ENCODE peak calls at places on chromosomes 7 and 10, in six cellular contexts. B is body of pancreas, L is brain microvascular endothelial cell, O is ovary, E is neuronal stem cell, R is fibroblast of lung. K is an unnamed sample.

GRCh38 chr7:151341357-151342101 is at the start of gene NUB1:
- DNase-seq in E (peak; percentile 91), O (peak; percentile 91), L (peak; percentile 75), R (peak; percentile 82), B (peak; percentile 95), K (peak; percentile 97)

GRCh38 chr7:94405506-94405905 is 10.8 kb downstream of the COL1A2 start:
- DNase-seq in R (peak; percentile 1), L (no peak), E (no peak), B (no peak), O (no peak), K (no peak)

GRCh38 chr7:46391215-46391614 is 470.1 kb upstream of the IGFBP3 start:
- DNase-seq in O (no peak), E (no peak), L (no peak), R (peak; percentile 9), B (no peak), K (no peak)

GRCh38 chr7:112990619-112991018 is 96.0 kb downstream of the GPR85 start:
- DNase-seq in E (no peak), O (no peak), R (peak; percentile 33), L (peak; percentile 39), B (no peak), K (no peak)

GRCh38 chr7:44912775-44913347 is 27.5 kb upstream of the PURB start:
- DNase-seq in L (no peak), E (no peak), R (no peak), B (peak; percentile 83), O (no peak), K (no peak)

GRCh38 chr10:80253266-80253962 is 36.0 kb downstream of the MAT1A start:
- DNase-seq in B (no peak), O (no peak), E (no peak), L (no peak), R (no peak), K (no peak)

GRCh38 chr10:52979295-52980025 is 206.9 kb upstream of the MBL2 start:
- DNase-seq in L (no peak), B (no peak), O (no peak), R (no peak), E (no peak), K (no peak)

GRCh38 chr7:371779-372545 is 82.0 kb downstream of the FOXL3 start:
- DNase-seq in B (peak; percentile 51), L (no peak), O (no peak), E (no peak), R (no peak), K (no peak)

GRCh38 chr10:121112618-121113384 is 261.6 kb downstream of the WDR11 start:
- DNase-seq in L (no peak), O (no peak), B (no peak), E (no peak), R (no peak), K (no peak)

GRCh38 chr10:48449501-48450232 is 143.2 kb downstream of the MAPK8 start:
- DNase-seq in O (no peak), B (no peak), L (no peak), R (no peak), E (no peak), K (peak; percentile 85)

DNA sequence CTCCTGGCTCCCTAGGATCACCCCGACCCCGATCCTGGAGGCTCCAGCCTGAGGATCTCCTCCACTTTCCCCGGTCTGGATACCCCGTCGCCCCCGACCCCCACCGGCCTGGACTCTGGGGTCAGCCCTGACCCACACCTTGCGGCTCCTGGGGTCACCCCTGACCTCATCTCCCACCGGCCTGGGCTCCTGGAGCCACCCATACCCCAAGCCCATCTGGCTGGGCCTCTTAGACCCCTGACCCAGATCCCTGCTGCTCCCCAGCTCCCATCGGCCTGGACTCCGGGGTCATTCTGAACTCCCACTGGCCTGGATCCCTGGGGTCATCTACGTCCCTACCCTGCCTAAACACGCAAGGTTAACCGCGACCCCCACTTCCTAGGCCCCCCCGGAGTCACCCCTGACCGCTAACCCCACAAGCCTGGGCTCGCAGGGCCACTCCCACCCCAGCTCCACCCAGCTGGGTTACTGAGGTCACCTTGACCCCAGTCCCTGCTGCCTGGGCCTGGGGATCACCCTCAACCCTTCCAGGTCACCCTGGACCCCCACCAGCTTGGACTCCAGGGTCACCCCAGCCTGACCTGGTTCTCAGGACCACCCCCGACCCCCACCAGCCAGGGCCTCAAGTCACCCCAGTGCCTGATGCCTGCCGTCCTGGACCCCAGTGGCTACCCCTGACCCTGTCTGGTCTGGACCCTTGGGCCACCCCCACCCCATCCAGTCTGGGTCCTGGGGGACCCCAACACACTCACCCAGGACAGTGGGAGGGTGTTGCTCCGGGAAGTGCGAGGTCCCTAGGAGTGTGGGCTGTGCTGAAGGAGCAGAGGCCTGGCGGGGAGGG is 1.2 kb downstream of the FOXK1 start:
- DNase-seq in L (no peak), O (peak; percentile 34), R (peak; percentile 25), B (no peak), E (no peak), K (no peak)
- H3K4me3 ChIP-seq in L (peak overlapping the region; percentile 83), O (peak overlapping the region; percentile 81), R (peak overlapping the region; percentile 90), B (peak overlapping the region; percentile 74), E (peak overlapping the region; percentile 99), K (peak overlapping the region; percentile 91)

GRCh38 chr10:3936422-3937040 is 151.5 kb upstream of the KLF6 start:
- DNase-seq in B (no peak), O (no peak), E (no peak), L (no peak), R (no peak), K (peak; percentile 77)
- H3K4me3 ChIP-seq in B (no peak overlapping the region), O (no peak overlapping the region), E (no peak overlapping the region), L (no peak overlapping the region), R (no peak overlapping the region), K (peak overlapping the region; percentile 34)

GRCh38 chr7:98764946-98765345 is 104.9 kb downstream of the TMEM130 start:
- DNase-seq in R (no peak), B (no peak), O (no peak), E (no peak), L (no peak), K (no peak)

GRCh38 chr7:98762620-98763019 is 107.2 kb downstream of the TMEM130 start:
- DNase-seq in E (no peak), O (no peak), L (no peak), B (no peak), R (no peak), K (no peak)

GRCh38 chr7:98758157-98758556 is 111.7 kb downstream of the TMEM130 start:
- DNase-seq in R (no peak), O (no peak), B (no peak), E (no peak), L (no peak), K (no peak)

GRCh38 chr7:98761225-98761624 is 108.6 kb downstream of the TMEM130 start:
- DNase-seq in B (no peak), E (no peak), R (no peak), O (no peak), L (no peak), K (no peak)

DNA sequence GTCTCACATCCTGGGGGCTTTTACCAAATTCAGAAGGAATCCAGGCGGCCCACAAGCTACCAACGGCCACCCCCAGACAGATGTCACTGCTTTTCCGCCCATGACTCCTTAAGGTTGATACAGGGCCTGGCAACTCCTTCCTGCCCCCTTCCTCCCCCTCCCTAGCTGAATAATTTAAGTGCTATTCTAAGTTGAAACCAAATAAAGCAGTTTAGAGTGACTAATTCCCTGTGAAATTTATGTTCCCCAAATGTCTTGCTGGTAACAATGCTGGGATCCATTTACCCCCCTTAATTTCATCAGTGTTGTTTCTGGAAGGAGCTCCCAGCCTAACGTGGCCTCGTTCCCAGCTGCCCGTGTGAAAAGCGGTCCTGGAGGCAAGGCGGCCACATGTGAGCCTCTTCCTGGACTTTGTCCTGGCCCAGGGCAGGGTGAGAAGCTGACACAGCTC is 109.6 kb downstream of the TMEM130 start:
- DNase-seq in B (peak; percentile 9), O (no peak), R (no peak), E (no peak), L (no peak), K (no peak)
- H3K4me3 ChIP-seq in B (no peak overlapping the region), O (no peak overlapping the region), R (no peak overlapping the region), E (no peak overlapping the region), L (no peak overlapping the region), K (no peak overlapping the region)

GRCh38 chr7:140281960-140282359 is 105.2 kb upstream of the KDM7A start:
- DNase-seq in L (no peak), O (no peak), E (no peak), R (no peak), B (no peak), K (no peak)

GRCh38 chr7:140275069-140275961 is 98.5 kb upstream of the KDM7A start:
- DNase-seq in R (peak; percentile 8), O (no peak), E (no peak), B (no peak), L (no peak), K (no peak)

GRCh38 chr7:140273417-140273816 is 96.6 kb upstream of the KDM7A start:
- DNase-seq in R (no peak), B (no peak), E (no peak), O (no peak), L (no peak), K (no peak)

GRCh38 chr7:140281255-140281654 is 104.5 kb upstream of the KDM7A start:
- DNase-seq in E (no peak), L (no peak), B (no peak), O (no peak), R (no peak), K (no peak)

DNA sequence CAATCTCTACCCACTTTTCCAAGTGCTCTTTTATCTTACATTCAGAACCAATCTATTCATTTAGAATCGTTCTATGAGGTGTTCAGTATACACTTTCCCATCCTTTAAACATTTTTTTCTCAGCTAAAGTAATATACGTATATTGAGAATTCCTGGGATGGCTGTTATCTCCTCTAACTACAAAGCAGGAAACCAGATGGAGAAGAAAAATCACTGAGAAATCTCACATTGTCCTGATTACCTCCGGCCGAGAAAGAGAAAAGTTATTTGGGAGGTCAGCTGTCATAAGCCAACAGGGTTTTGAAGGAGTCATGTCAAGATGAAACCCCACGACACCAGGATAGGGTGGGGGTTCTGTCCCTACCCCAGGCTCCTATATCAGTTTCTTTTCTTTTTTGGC is 99.2 kb upstream of the KDM7A start:
- DNase-seq in R (no peak), B (no peak), O (no peak), E (no peak), L (no peak), K (no peak)
- H3K4me3 ChIP-seq in R (no peak overlapping the region), B (no peak overlapping the region), O (no peak overlapping the region), E (no peak overlapping the region), L (no peak overlapping the region), K (no peak overlapping the region)

GRCh38 chr7:140261522-140261921 is 84.7 kb upstream of the KDM7A start:
- DNase-seq in L (no peak), B (no peak), R (no peak), E (no peak), O (no peak), K (no peak)

GRCh38 chr7:140260767-140261486 is 84.1 kb upstream of the KDM7A start:
- DNase-seq in E (no peak), B (no peak), O (no peak), R (no peak), L (no peak), K (no peak)

GRCh38 chr7:140262242-140262903 is 85.6 kb upstream of the KDM7A start:
- DNase-seq in B (no peak), R (no peak), E (no peak), O (no peak), L (no peak), K (no peak)

GRCh38 chr7:140260338-140260737 is 83.6 kb upstream of the KDM7A start:
- DNase-seq in R (no peak), O (no peak), B (no peak), E (no peak), L (no peak), K (no peak)

GRCh38 chr7:140263277-140263676 is 86.5 kb upstream of the KDM7A start:
- DNase-seq in B (no peak), O (no peak), L (no peak), E (no peak), R (no peak), K (no peak)
- H3K4me3 ChIP-seq in B (no peak overlapping the region), O (no peak overlapping the region), L (no peak overlapping the region), E (no peak overlapping the region), R (no peak overlapping the region), K (no peak overlapping the region)